ENCODE peak calls at places on chromosomes 3 and 15, in nine cellular contexts. X is IMR-90, W is OCI-LY7, D is neural progenitor cell, T is PC-3, E is mammary epithelial cell, Y is fibroblast of lung, J is HCT116, H is GM23338. N is an unnamed sample.

GRCh38 chr3:4467522-4467867 is 426 bp upstream of the SUMF1 start:
- DNase-seq in W (no peak), X (no peak), E (no peak), T (no peak), H (no peak), D (no peak), J (no peak), Y (no peak), N (no peak)

GRCh38 chr15:100349696-100350433 is 8.1 kb upstream of the ADAMTS17 start:
- DNase-seq in H (peak), E (peak), Y (peak), T (peak), X (peak), D (peak), J (peak), W (peak), N (peak)

GRCh38 chr3:61646851-61647525 is 85.6 kb downstream of the PTPRG start:
- DNase-seq in W (no peak), E (no peak), X (peak), Y (peak), T (no peak), H (no peak), D (no peak), J (no peak), N (no peak)

GRCh38 chr3:143627336-143627735 is 220.9 kb downstream of the SLC9A9 start:
- DNase-seq in J (no peak), T (no peak), W (no peak), E (peak), H (no peak), Y (peak), D (no peak), X (peak), N (no peak)

GRCh38 chr15:73626072-73626471 is 7.1 kb downstream of the NPTN start:
- DNase-seq in W (no peak), X (no peak), J (no peak), H (no peak), D (no peak), T (peak), E (peak), Y (no peak), N (no peak)

GRCh38 chr3:168467085-168467714 is 371.5 kb upstream of the GOLIM4 start:
- DNase-seq in J (no peak), W (no peak), T (peak), E (peak), X (peak), H (peak), Y (peak), D (peak), N (no peak)

GRCh38 chr3:6821411-6821810 is 39.5 kb upstream of the GRM7 start:
- DNase-seq in W (no peak), T (no peak), D (no peak), X (no peak), Y (no peak), H (no peak), J (no peak), E (peak), N (no peak)

GRCh38 chr3:13793451-13793850 is 86.4 kb downstream of the WNT7A start:
- DNase-seq in T (no peak), H (no peak), E (no peak), Y (no peak), J (no peak), W (no peak), D (no peak), X (no peak), N (peak)

GRCh38 chr3:40895109-40895508 is 304.2 kb upstream of the CTNNB1 start:
- DNase-seq in X (no peak), E (no peak), H (no peak), W (no peak), T (peak), D (no peak), Y (no peak), J (no peak), N (no peak)

GRCh38 chr3:36166477-36166876 is 213.8 kb upstream of the STAC start:
- DNase-seq in X (no peak), J (peak), D (no peak), W (no peak), T (peak), H (no peak), Y (no peak), E (peak), N (no peak)

GRCh38 chr15:82081904-82082810 is 36.3 kb upstream of the MEX3B start:
- DNase-seq in D (peak), W (no peak), E (peak), Y (peak), J (no peak), T (peak), X (peak), H (peak), N (peak)

GRCh38 chr15:100947760-100948429 is 28.7 kb downstream of the LRRK1 start:
- DNase-seq in J (no peak), H (peak), D (no peak), W (no peak), T (no peak), Y (no peak), E (no peak), X (peak), N (no peak)

GRCh38 chr15:75732809-75733451 is 20.3 kb upstream of the CSPG4 start:
- DNase-seq in D (peak), X (peak), T (peak), J (peak), E (peak), Y (peak), H (peak), W (peak), N (peak)

GRCh38 chr15:84685304-84685703 is 27.3 kb upstream of the NMB start:
- DNase-seq in W (no peak), T (peak), D (no peak), X (peak), E (peak), H (no peak), Y (peak), J (peak), N (peak)

GRCh38 chr15:40809051-40809450 is 1.8 kb upstream of the DNAJC17 start:
- DNase-seq in X (no peak), E (no peak), W (no peak), Y (no peak), T (no peak), J (no peak), H (no peak), D (no peak), N (no peak)

GRCh38 chr15:65731926-65732325 is 60.2 kb downstream of the DENND4A start:
- DNase-seq in Y (peak), D (no peak), E (peak), H (no peak), T (no peak), W (no peak), J (no peak), X (peak), N (no peak)

GRCh38 chr15:50786468-50786867 is 21.0 kb upstream of the SPPL2A start:
- DNase-seq in D (no peak), J (no peak), Y (no peak), X (no peak), W (no peak), E (no peak), H (no peak), T (no peak), N (no peak)

GRCh38 chr3:170418422-170419300 is at the start of gene CLDN11:
- DNase-seq in T (peak), W (no peak), H (peak), J (no peak), D (peak), E (no peak), Y (peak), X (peak), N (peak)

GRCh38 chr3:184540777-184541681 is 20.6 kb upstream of the EPHB3 start:
- DNase-seq in H (peak), X (peak), D (peak), T (peak), J (peak), W (peak), Y (peak), E (peak), N (peak)

GRCh38 chr3:140447136-140447535 is 230.7 kb upstream of the TRIM42 start:
- DNase-seq in W (no peak), E (no peak), Y (no peak), J (no peak), X (no peak), D (no peak), T (no peak), H (no peak), N (no peak)

GRCh38 chr3:132659370-132660055 is at the start of gene ACAD11:
- DNase-seq in X (peak), J (peak), W (peak), D (peak), T (peak), E (peak), H (peak), Y (peak), N (peak)

GRCh38 chr3:126132751-126133511 is 47.5 kb downstream of the ALDH1L1 start:
- DNase-seq in T (peak), E (no peak), J (no peak), W (peak), D (peak), H (peak), Y (no peak), X (peak), N (peak)

GRCh38 chr3:165254812-165255211 is 58.6 kb upstream of the SLITRK3 start:
- DNase-seq in J (peak), D (peak), Y (peak), E (no peak), W (no peak), X (no peak), H (peak), T (peak), N (no peak)

GRCh38 chr15:43762824-43763223 is 13.9 kb downstream of the ELL3 start:
- DNase-seq in T (no peak), Y (peak), W (no peak), E (no peak), H (no peak), X (peak), D (no peak), J (no peak), N (no peak)

GRCh38 chr15:40999190-40999589 is 45.9 kb downstream of the CHAC1 start:
- DNase-seq in X (peak), T (peak), J (no peak), W (no peak), H (no peak), Y (peak), E (peak), D (no peak), N (no peak)

GRCh38 chr15:76998661-76999285 is 3.8 kb downstream of the PSTPIP1 start:
- DNase-seq in D (no peak), Y (no peak), J (no peak), X (no peak), E (no peak), H (no peak), T (no peak), W (no peak), N (no peak)

GRCh38 chr3:132622756-132623155 is 25.7 kb downstream of the ACKR4 start:
- DNase-seq in D (no peak), J (no peak), T (no peak), W (no peak), H (no peak), E (no peak), Y (no peak), X (no peak), N (no peak)

GRCh38 chr3:73365756-73366397 is 258.9 kb downstream of the PDZRN3 start:
- DNase-seq in J (no peak), W (no peak), X (peak), E (no peak), D (no peak), H (no peak), T (no peak), Y (peak), N (peak)

GRCh38 chr3:44976002-44976815 is at the start of the genes EXOSC7 and ZDHHC3:
- DNase-seq in E (peak), J (peak), T (peak), D (peak), W (peak), H (peak), X (peak), Y (peak), N (peak)

GRCh38 chr3:154050216-154050615 is 71.0 kb upstream of the ARHGEF26 start:
- DNase-seq in E (no peak), Y (no peak), X (no peak), W (no peak), D (no peak), H (no peak), T (no peak), J (no peak), N (no peak)

GRCh38 chr15:91254766-91255165 is 154.7 kb downstream of the SV2B start:
- DNase-seq in Y (no peak), E (no peak), H (no peak), D (no peak), T (no peak), X (no peak), J (no peak), W (peak), N (no peak)

GRCh38 chr3:31010491-31010890 is 116.0 kb upstream of the GADL1 start:
- DNase-seq in Y (peak), J (no peak), W (no peak), T (peak), X (peak), E (peak), H (no peak), D (no peak), N (no peak)

GRCh38 chr3:177361042-177361938 is 164.0 kb upstream of the TBL1XR1 start:
- DNase-seq in J (no peak), Y (no peak), W (peak), H (no peak), X (no peak), E (no peak), D (no peak), T (no peak), N (peak)

GRCh38 chr3:169822540-169822939 is 9.8 kb upstream of the LRRC34 start:
- DNase-seq in W (no peak), X (no peak), D (no peak), Y (no peak), J (no peak), T (no peak), H (no peak), E (no peak), N (no peak)

GRCh38 chr3:54578417-54578816 is 349.4 kb downstream of the LRTM1 start:
- DNase-seq in J (no peak), W (no peak), T (no peak), X (no peak), E (no peak), D (no peak), H (no peak), Y (no peak), N (no peak)

GRCh38 chr3:130386604-130387263 is 41.3 kb downstream of the COL6A5 start:
- DNase-seq in E (peak), H (no peak), W (no peak), T (peak), J (no peak), X (peak), Y (peak), D (no peak), N (no peak)

GRCh38 chr3:170178631-170179030 is 2.9 kb downstream of the PHC3 start:
- DNase-seq in D (no peak), J (no peak), H (no peak), Y (no peak), E (no peak), W (peak), X (no peak), T (no peak), N (no peak)

GRCh38 chr15:38207591-38207990 is 45.0 kb upstream of the SPRED1 start:
- DNase-seq in X (no peak), J (no peak), E (peak), T (peak), D (no peak), H (no peak), W (no peak), Y (no peak), N (no peak)

GRCh38 chr3:121834079-121834730 is 655 bp downstream of the IQCB1 start:
- DNase-seq in Y (no peak), X (peak), H (peak), D (peak), T (peak), W (peak), J (no peak), E (peak), N (peak)

GRCh38 chr3:121839962-121840361 is 5.0 kb downstream of the EAF2 start:
- DNase-seq in T (no peak), Y (no peak), J (no peak), E (no peak), W (no peak), H (no peak), X (no peak), D (no peak), N (no peak)

GRCh38 chr3:121836069-121836468 is 1.1 kb downstream of the EAF2 start:
- DNase-seq in D (no peak), X (no peak), J (no peak), H (no peak), E (no peak), Y (no peak), T (no peak), W (peak), N (no peak)

GRCh38 chr3:121834734-121835709 is at the start of the genes EAF2 and IQCB1:
- DNase-seq in H (peak), T (peak), X (peak), J (peak), E (peak), W (peak), Y (peak), D (peak), N (peak)
- TF ChIP-seq CTCF in H (no peak), T (no peak), X (peak), J (no peak), E (no peak), W (peak), Y (no peak), D (peak), N (no peak)

GRCh38 chr15:42578984-42579537 is 3.7 kb downstream of the STARD9 start:
- DNase-seq in W (no peak), D (no peak), E (no peak), X (no peak), T (no peak), Y (no peak), H (no peak), J (no peak), N (no peak)

GRCh38 chr15:42581272-42581730 is 5.9 kb downstream of the STARD9 start:
- DNase-seq in W (peak), Y (peak), E (peak), J (no peak), D (peak), X (peak), H (peak), T (peak), N (peak)

GRCh38 chr15:42582569-42583235 is 7.3 kb downstream of the STARD9 start:
- DNase-seq in E (no peak), W (no peak), J (no peak), Y (no peak), T (no peak), X (no peak), D (no peak), H (no peak), N (no peak)

DNA sequence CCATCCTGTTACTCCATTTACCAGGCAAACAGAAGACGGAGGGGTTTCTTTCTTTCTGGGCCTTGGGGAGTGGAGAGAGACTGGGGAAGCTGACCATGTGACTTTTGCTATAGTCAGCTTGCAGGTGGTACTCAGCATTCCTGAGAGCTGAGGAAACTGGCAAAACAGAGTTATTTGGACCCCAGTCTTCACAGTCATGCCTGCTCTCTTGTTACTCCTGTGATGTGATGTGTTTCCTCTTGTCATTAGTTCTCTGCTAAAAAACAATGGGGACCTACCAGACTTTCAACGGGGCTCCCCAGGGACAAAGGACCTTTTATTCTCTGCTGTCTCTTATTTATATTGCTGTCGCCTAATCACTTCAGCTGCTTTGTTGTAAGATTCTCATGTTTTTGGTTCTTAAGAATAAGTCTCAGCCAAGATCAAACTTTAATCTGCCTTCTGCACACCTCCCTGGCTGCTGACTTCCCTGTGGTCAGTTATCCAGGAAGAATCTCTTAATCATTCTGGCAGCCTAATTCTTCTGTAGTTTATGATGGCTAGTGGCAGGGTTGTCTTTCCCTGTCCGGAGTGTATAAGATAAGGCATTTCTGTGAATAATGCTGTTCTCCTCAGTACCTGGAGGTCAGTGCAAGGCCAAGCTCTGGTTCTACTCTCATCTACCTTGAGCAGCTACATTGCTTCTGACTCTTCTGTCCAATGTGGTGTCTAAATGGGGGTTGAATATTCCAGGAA is 8.8 kb downstream of the STARD9 start:
- DNase-seq in H (peak), D (peak), J (no peak), E (no peak), X (peak), Y (no peak), W (no peak), T (no peak), N (no peak)
- H3K4me3 ChIP-seq in H (no peak), D (peak), J (no peak), E (no peak), X (no peak), Y (no peak), W (no peak), T (no peak), N (no peak)

GRCh38 chr3:12107071-12107713 is 51.5 kb downstream of the TIMP4 start:
- DNase-seq in Y (no peak), X (no peak), J (no peak), E (no peak), W (no peak), T (no peak), H (no peak), D (no peak), N (peak)
- H2AFZ ChIP-seq in Y (no peak), X (no peak), J (no peak), E (no peak), W (no peak), T (no peak), H (no peak), D (no peak), N (no peak)

GRCh38 chr3:34973586-34973985 is 665.7 kb upstream of the ARPP21 start:
- DNase-seq in Y (no peak), T (no peak), J (no peak), D (no peak), E (no peak), H (no peak), X (no peak), W (no peak), N (no peak)

GRCh38 chr3:34969513-34969912 is 669.8 kb upstream of the ARPP21 start:
- DNase-seq in J (no peak), D (no peak), T (no peak), H (peak), X (no peak), W (no peak), E (no peak), Y (no peak), N (no peak)
- TF ChIP-seq CTCF in J (no peak), D (peak), T (no peak), H (no peak), X (no peak), W (peak), E (no peak), Y (no peak), N (no peak)

DNA sequence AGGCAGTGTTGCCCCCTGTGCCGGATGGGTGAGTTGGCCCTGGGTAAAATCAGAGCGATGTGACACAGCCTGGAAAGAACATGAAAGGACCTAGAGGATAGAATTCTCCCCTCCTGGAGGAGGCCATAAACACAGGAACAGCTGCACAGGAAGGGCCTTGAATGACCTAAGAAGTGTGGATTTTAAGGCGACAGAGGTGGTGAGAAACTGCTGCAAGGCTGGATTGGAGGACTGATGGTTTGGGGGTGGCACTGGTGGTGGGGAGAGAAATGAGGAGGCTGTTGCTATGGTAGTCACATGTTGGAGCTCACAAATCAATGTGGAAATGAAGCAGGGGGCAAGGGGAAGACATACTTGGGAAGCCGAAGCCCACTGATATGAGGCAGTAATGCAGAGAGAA is 13.8 kb downstream of the XIRP1 start:
- DNase-seq in T (no peak), X (peak), D (no peak), W (no peak), J (no peak), E (no peak), H (no peak), Y (peak), N (peak)
- H3K4me3 ChIP-seq in T (peak), X (no peak), D (peak), W (peak), J (peak), E (no peak), H (peak), Y (no peak), N (peak)